ENCODE peak calls at places on chromosomes 7 and 10, in five cellular contexts. One of them, this sample, is unnamed.

GRCh38 chr10:63614371-63614891 is 93.2 kb downstream of the REEP3 start:
- DNase-seq in A549: no peak
- DNase-seq in Panc1: no peak
- DNase-seq in heart left ventricle: peak; percentile 35
- DNase-seq in brain microvascular endothelial cell: no peak
- DNase-seq in this sample: no peak

GRCh38 chr7:131424219-131424822 is 96.6 kb downstream of the MKLN1 start:
- DNase-seq in A549: peak; percentile 51
- DNase-seq in Panc1: peak; percentile 30
- DNase-seq in heart left ventricle: no peak
- DNase-seq in brain microvascular endothelial cell: peak; percentile 28
- DNase-seq in this sample: no peak

GRCh38 chr10:6416892-6417512 is 163.1 kb downstream of the PRKCQ start:
- DNase-seq in A549: peak; percentile 75
- DNase-seq in Panc1: peak; percentile 24
- DNase-seq in heart left ventricle: no peak
- DNase-seq in brain microvascular endothelial cell: peak; percentile 32
- DNase-seq in this sample: no peak

GRCh38 chr10:96832721-96833219 is 672 bp downstream of the LCOR start:
- DNase-seq in A549: peak; percentile 78
- DNase-seq in Panc1: no peak
- DNase-seq in heart left ventricle: peak; percentile 87
- DNase-seq in brain microvascular endothelial cell: peak; percentile 53
- DNase-seq in this sample: no peak

GRCh38 chr10:20598590-20598989 is 298.5 kb downstream of the NEBL start:
- DNase-seq in A549: peak; percentile 43
- DNase-seq in Panc1: no peak
- DNase-seq in heart left ventricle: peak; percentile 38
- DNase-seq in brain microvascular endothelial cell: peak; percentile 95
- DNase-seq in this sample: peak; percentile 37

GRCh38 chr10:113180401-113181154 is 230.5 kb downstream of the TCF7L2 start:
- DNase-seq in A549: no peak
- DNase-seq in Panc1: no peak
- DNase-seq in heart left ventricle: no peak
- DNase-seq in brain microvascular endothelial cell: no peak
- DNase-seq in this sample: no peak

GRCh38 chr10:103125323-103126267 is 67.5 kb downstream of the NT5C2 start:
- DNase-seq in A549: no peak
- DNase-seq in Panc1: no peak
- DNase-seq in heart left ventricle: no peak
- DNase-seq in brain microvascular endothelial cell: peak; percentile 38
- DNase-seq in this sample: no peak

GRCh38 chr10:98610301-98610700 is 163.6 kb upstream of the HPS1 start:
- DNase-seq in A549: no peak
- DNase-seq in Panc1: no peak
- DNase-seq in heart left ventricle: no peak
- DNase-seq in brain microvascular endothelial cell: no peak
- DNase-seq in this sample: no peak

GRCh38 chr7:93945083-93945482 is 23.5 kb downstream of the GNG11 start:
- DNase-seq in A549: no peak
- DNase-seq in Panc1: no peak
- DNase-seq in heart left ventricle: no peak
- DNase-seq in brain microvascular endothelial cell: no peak
- DNase-seq in this sample: no peak

GRCh38 chr7:46175221-46175620 is 254.1 kb upstream of the IGFBP3 start:
- DNase-seq in A549: no peak
- DNase-seq in Panc1: no peak
- DNase-seq in heart left ventricle: no peak
- DNase-seq in brain microvascular endothelial cell: no peak
- DNase-seq in this sample: no peak

GRCh38 chr7:46909601-46910051 is 672.3 kb downstream of the TNS3 start:
- DNase-seq in A549: no peak
- DNase-seq in Panc1: no peak
- DNase-seq in heart left ventricle: no peak
- DNase-seq in brain microvascular endothelial cell: peak; percentile 39
- DNase-seq in this sample: no peak

GRCh38 chr10:227014-227413 is 91.8 kb downstream of the ZMYND11 start:
- DNase-seq in A549: no peak
- DNase-seq in Panc1: no peak
- DNase-seq in heart left ventricle: no peak
- DNase-seq in brain microvascular endothelial cell: no peak
- DNase-seq in this sample: no peak

GRCh38 chr7:136566491-136566890 is 302.0 kb upstream of the CHRM2 start:
- DNase-seq in A549: no peak
- DNase-seq in Panc1: no peak
- DNase-seq in heart left ventricle: no peak
- DNase-seq in brain microvascular endothelial cell: no peak
- DNase-seq in this sample: no peak

GRCh38 chr7:150800576-150801241 is at the start of gene TMEM176A:
- DNase-seq in A549: no peak
- DNase-seq in Panc1: no peak
- DNase-seq in heart left ventricle: no peak
- DNase-seq in brain microvascular endothelial cell: no peak
- DNase-seq in this sample: no peak

GRCh38 chr10:71132321-71132810 is 80.0 kb upstream of the UNC5B start:
- DNase-seq in A549: no peak
- DNase-seq in Panc1: no peak
- DNase-seq in heart left ventricle: no peak
- DNase-seq in brain microvascular endothelial cell: no peak
- DNase-seq in this sample: no peak

GRCh38 chr7:110645060-110645459 is 445.9 kb upstream of the LRRN3 start:
- DNase-seq in A549: no peak
- DNase-seq in Panc1: no peak
- DNase-seq in heart left ventricle: no peak
- DNase-seq in brain microvascular endothelial cell: no peak
- DNase-seq in this sample: no peak

GRCh38 chr10:95440756-95441546 is 120.2 kb downstream of the SORBS1 start:
- DNase-seq in A549: no peak
- DNase-seq in Panc1: no peak
- DNase-seq in heart left ventricle: no peak
- DNase-seq in brain microvascular endothelial cell: no peak
- DNase-seq in this sample: no peak

GRCh38 chr7:115707684-115708341 is 322.8 kb downstream of the TFEC start:
- DNase-seq in A549: no peak
- DNase-seq in Panc1: no peak
- DNase-seq in heart left ventricle: no peak
- DNase-seq in brain microvascular endothelial cell: no peak
- DNase-seq in this sample: no peak

GRCh38 chr7:158367634-158367982 is 220.0 kb downstream of the PTPRN2 start:
- DNase-seq in A549: no peak
- DNase-seq in Panc1: no peak
- DNase-seq in heart left ventricle: no peak
- DNase-seq in brain microvascular endothelial cell: no peak
- DNase-seq in this sample: no peak

GRCh38 chr10:110609592-110609991 is 34.5 kb upstream of the RBM20 start:
- DNase-seq in A549: peak; percentile 57
- DNase-seq in Panc1: no peak
- DNase-seq in heart left ventricle: peak; percentile 28
- DNase-seq in brain microvascular endothelial cell: no peak
- DNase-seq in this sample: no peak

GRCh38 chr7:130365093-130365492 is 15.2 kb upstream of the CPA1 start:
- DNase-seq in A549: no peak
- DNase-seq in Panc1: no peak
- DNase-seq in heart left ventricle: no peak
- DNase-seq in brain microvascular endothelial cell: no peak
- DNase-seq in this sample: no peak

GRCh38 chr10:13949844-13950542 is 363.2 kb downstream of the PRPF18 start:
- DNase-seq in A549: no peak
- DNase-seq in Panc1: peak; percentile 69
- DNase-seq in heart left ventricle: no peak
- DNase-seq in brain microvascular endothelial cell: peak; percentile 90
- DNase-seq in this sample: no peak

GRCh38 chr10:62561151-62561550 is 187.0 kb downstream of the ZNF365 start:
- DNase-seq in A549: no peak
- DNase-seq in Panc1: no peak
- DNase-seq in heart left ventricle: no peak
- DNase-seq in brain microvascular endothelial cell: no peak
- DNase-seq in this sample: no peak

GRCh38 chr7:92763636-92764423 is 72.5 kb downstream of the CDK6 start:
- DNase-seq in A549: peak; percentile 92
- DNase-seq in Panc1: no peak
- DNase-seq in heart left ventricle: no peak
- DNase-seq in brain microvascular endothelial cell: peak; percentile 86
- DNase-seq in this sample: peak; percentile 94

GRCh38 chr7:50341709-50342108 is 37.2 kb downstream of the IKZF1 start:
- DNase-seq in A549: no peak
- DNase-seq in Panc1: no peak
- DNase-seq in heart left ventricle: no peak
- DNase-seq in brain microvascular endothelial cell: no peak
- DNase-seq in this sample: no peak

GRCh38 chr7:50342616-50343114 is 38.1 kb downstream of the IKZF1 start:
- DNase-seq in A549: no peak
- DNase-seq in Panc1: no peak
- DNase-seq in heart left ventricle: no peak
- DNase-seq in brain microvascular endothelial cell: no peak
- DNase-seq in this sample: no peak

GRCh38 chr7:50336909-50337703 is 32.6 kb downstream of the IKZF1 start:
- DNase-seq in A549: no peak
- DNase-seq in Panc1: no peak
- DNase-seq in heart left ventricle: no peak
- DNase-seq in brain microvascular endothelial cell: no peak
- DNase-seq in this sample: no peak

GRCh38 chr7:50335795-50336754 is 31.6 kb downstream of the IKZF1 start:
- DNase-seq in A549: no peak
- DNase-seq in Panc1: no peak
- DNase-seq in heart left ventricle: no peak
- DNase-seq in brain microvascular endothelial cell: no peak
- DNase-seq in this sample: no peak

DNA sequence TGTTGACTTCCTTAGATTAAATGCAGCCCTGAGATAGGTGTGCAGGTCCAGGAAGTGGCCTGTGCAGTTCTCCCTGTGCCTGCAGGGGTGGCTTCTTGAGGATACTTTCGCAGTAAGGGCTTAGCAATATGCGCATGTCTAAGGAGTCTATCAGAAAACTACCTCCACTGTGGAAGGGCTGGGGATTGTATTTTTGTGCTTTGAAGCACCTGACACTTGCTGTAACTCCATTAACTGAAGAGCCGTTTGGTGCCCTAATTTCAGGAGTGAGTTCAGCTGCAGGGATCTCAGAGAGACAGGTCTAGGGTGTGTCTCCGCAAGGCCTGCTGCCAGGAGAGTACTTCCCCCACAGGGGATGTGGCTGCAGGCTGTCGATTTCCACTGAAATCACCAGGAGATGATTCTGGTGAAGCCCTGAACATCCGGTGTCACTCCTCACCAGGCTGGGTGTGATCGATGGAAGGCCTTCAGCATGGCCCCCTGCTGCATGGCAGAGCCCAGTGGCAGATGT is 35.5 kb downstream of the IKZF1 start:
- DNase-seq in A549: no peak
- DNase-seq in Panc1: no peak
- DNase-seq in heart left ventricle: no peak
- DNase-seq in brain microvascular endothelial cell: no peak
- DNase-seq in this sample: no peak
- H3K27ac ChIP-seq in A549: no peak overlapping the region
- H3K27ac ChIP-seq in Panc1: no peak overlapping the region
- H3K27ac ChIP-seq in heart left ventricle: no peak overlapping the region
- H3K27ac ChIP-seq in brain microvascular endothelial cell: no peak overlapping the region
- H3K27ac ChIP-seq in this sample: no peak overlapping the region

DNA sequence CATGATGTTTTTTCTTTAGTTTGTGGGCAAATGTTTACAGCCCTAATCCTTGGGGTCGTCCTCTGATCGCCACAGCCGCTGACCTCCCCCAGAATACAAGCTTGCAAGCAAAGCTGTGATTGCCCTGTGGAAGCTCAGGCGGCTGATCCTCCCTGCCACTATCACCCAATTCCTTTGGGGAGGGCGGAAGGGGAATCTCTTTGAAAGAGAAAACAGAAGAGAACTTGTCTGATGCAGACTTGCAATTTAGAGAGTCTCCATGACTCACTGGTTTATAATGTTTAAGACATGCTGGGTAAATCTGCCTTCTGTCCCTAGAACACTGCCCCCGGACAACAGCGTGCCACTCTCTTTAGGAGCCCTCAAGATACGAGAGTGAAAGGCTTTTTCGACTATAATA is 75.5 kb downstream of the NRP1 start:
- DNase-seq in A549: peak; percentile 58
- DNase-seq in Panc1: no peak
- DNase-seq in heart left ventricle: no peak
- DNase-seq in brain microvascular endothelial cell: peak; percentile 60
- DNase-seq in this sample: no peak
- H3K27ac ChIP-seq in A549: peak overlapping the region; percentile 86
- H3K27ac ChIP-seq in Panc1: peak overlapping the region; percentile 100
- H3K27ac ChIP-seq in heart left ventricle: no peak overlapping the region
- H3K27ac ChIP-seq in brain microvascular endothelial cell: peak overlapping the region; percentile 70
- H3K27ac ChIP-seq in this sample: no peak overlapping the region

GRCh38 chr7:132782777-132783633 is 206.7 kb upstream of the PLXNA4 start:
- DNase-seq in A549: no peak
- DNase-seq in Panc1: no peak
- DNase-seq in heart left ventricle: no peak
- DNase-seq in brain microvascular endothelial cell: peak; percentile 40
- DNase-seq in this sample: no peak
- H3K27ac ChIP-seq in A549: peak overlapping the region; percentile 80
- H3K27ac ChIP-seq in Panc1: no peak overlapping the region
- H3K27ac ChIP-seq in heart left ventricle: no peak overlapping the region
- H3K27ac ChIP-seq in brain microvascular endothelial cell: no peak overlapping the region
- H3K27ac ChIP-seq in this sample: no peak overlapping the region

GRCh38 chr10:29534590-29534989 is 100.2 kb downstream of the SVIL start:
- DNase-seq in A549: no peak
- DNase-seq in Panc1: no peak
- DNase-seq in heart left ventricle: no peak
- DNase-seq in brain microvascular endothelial cell: no peak
- DNase-seq in this sample: no peak

GRCh38 chr10:29535012-29535777 is 99.6 kb downstream of the SVIL start:
- DNase-seq in A549: peak; percentile 80
- DNase-seq in Panc1: peak; percentile 22
- DNase-seq in heart left ventricle: peak; percentile 55
- DNase-seq in brain microvascular endothelial cell: peak; percentile 91
- DNase-seq in this sample: no peak

GRCh38 chr10:29532256-29532878 is 102.4 kb downstream of the SVIL start:
- DNase-seq in A549: no peak
- DNase-seq in Panc1: no peak
- DNase-seq in heart left ventricle: no peak
- DNase-seq in brain microvascular endothelial cell: no peak
- DNase-seq in this sample: no peak

GRCh38 chr10:29533696-29534285 is 101.0 kb downstream of the SVIL start:
- DNase-seq in A549: peak; percentile 16
- DNase-seq in Panc1: no peak
- DNase-seq in heart left ventricle: no peak
- DNase-seq in brain microvascular endothelial cell: no peak
- DNase-seq in this sample: no peak

DNA sequence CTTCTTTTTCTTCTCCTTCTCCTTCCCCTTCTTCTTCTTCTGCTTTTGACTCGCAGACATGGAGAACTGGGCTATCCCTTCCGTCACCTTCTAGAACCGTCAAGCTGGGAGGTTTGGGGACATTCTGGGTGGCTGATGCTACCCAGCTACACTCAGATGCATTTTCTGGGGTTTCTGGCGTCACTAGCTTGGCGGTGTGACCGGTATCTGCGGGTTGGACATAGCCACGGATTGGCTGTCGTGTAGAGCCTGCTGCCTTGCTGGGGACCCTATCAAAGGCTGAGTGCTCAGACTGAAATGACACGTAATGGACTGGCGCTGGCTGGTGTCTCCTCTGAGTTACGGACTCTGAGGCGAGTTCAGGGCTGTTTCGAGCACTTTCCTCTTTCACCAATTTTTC is 101.7 kb downstream of the SVIL start:
- DNase-seq in A549: no peak
- DNase-seq in Panc1: no peak
- DNase-seq in heart left ventricle: no peak
- DNase-seq in brain microvascular endothelial cell: no peak
- DNase-seq in this sample: no peak
- H3K27ac ChIP-seq in A549: no peak overlapping the region
- H3K27ac ChIP-seq in Panc1: no peak overlapping the region
- H3K27ac ChIP-seq in heart left ventricle: no peak overlapping the region
- H3K27ac ChIP-seq in brain microvascular endothelial cell: no peak overlapping the region
- H3K27ac ChIP-seq in this sample: no peak overlapping the region

This sample was measured in epithelial cell of prostate.